ENCODE peak calls at places on chromosomes 3 and 15, in five cellular contexts. U, F, C, N and O are unnamed samples.

GRCh38 chr3:170709046-170709445 is 123.2 kb upstream of the SLC7A14 start:
- DNase-seq in C (no peak), F (no peak), N (peak; percentile 90), U (no peak), O (no peak)

GRCh38 chr15:65869954-65870871 is 922 bp downstream of the RAB11A start:
- DNase-seq in C (peak; percentile 42), U (peak; percentile 33), N (peak; percentile 61), F (no peak), O (peak; percentile 14)

GRCh38 chr3:138328341-138328740 is 1.3 kb downstream of the NME9 start:
- DNase-seq in N (peak; percentile 51), C (no peak), F (no peak), U (peak; percentile 60), O (no peak)

GRCh38 chr3:178140491-178140890 is 395.7 kb upstream of the KCNMB2 start:
- DNase-seq in F (no peak), N (peak; percentile 83), C (no peak), U (no peak), O (no peak)

GRCh38 chr3:24100694-24101402 is 155.8 kb downstream of the NR1D2 start:
- DNase-seq in C (no peak), U (no peak), F (no peak), N (peak; percentile 13), O (no peak)

GRCh38 chr3:2096196-2096595 is 2.5 kb upstream of the CNTN4 start:
- DNase-seq in N (no peak), U (no peak), F (no peak), C (no peak), O (no peak)

GRCh38 chr3:11671648-11672100 is 28.0 kb upstream of the VGLL4 start:
- DNase-seq in F (peak; percentile 8), C (no peak), N (no peak), U (no peak), O (no peak)

GRCh38 chr3:119145500-119146167 is at the start of gene TEX55:
- DNase-seq in N (peak; percentile 39), C (peak; percentile 65), F (peak; percentile 59), U (peak; percentile 15), O (no peak)

GRCh38 chr15:75069301-75069925 is 46.0 kb downstream of the PPCDC start:
- DNase-seq in U (no peak), C (no peak), N (no peak), F (no peak), O (no peak)

GRCh38 chr15:33071451-33071850 is 123.1 kb downstream of the FMN1 start:
- DNase-seq in U (no peak), N (no peak), C (no peak), F (no peak), O (no peak)

GRCh38 chr3:32577621-32578556 is 7.2 kb upstream of the DYNC1LI1 start:
- DNase-seq in C (no peak), N (peak; percentile 17), F (no peak), U (no peak), O (no peak)

GRCh38 chr3:100335137-100335833 is 728 bp downstream of the NIT2 start:
- DNase-seq in N (peak; percentile 18), F (no peak), U (no peak), C (peak; percentile 41), O (no peak)

DNA sequence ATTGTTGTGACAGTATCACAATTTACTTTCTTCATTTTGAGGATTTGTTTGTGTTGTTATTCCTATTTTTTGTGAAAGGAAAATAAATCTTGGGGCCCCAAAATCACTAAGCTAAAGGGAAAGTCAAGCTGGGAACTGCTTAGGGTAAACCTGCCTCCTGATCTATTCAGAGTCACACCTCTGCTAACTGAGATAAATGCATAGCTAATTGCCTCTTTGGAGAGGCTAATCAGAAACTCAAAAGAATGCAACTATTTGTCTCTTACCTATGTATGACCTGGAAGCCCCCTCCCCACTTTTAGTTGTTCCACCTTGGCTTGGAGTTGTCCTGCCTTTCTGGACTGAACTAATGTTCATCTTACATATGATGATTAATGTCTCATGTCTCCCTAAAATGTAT is 523.1 kb upstream of the GOLIM4 start:
- DNase-seq in U (no peak), F (no peak), N (no peak), C (no peak), O (no peak)
- H3K27ac ChIP-seq in U (no peak overlapping the region), F (peak overlapping the region; percentile 18), N (no peak overlapping the region), C (no peak overlapping the region), O (no peak overlapping the region)

DNA sequence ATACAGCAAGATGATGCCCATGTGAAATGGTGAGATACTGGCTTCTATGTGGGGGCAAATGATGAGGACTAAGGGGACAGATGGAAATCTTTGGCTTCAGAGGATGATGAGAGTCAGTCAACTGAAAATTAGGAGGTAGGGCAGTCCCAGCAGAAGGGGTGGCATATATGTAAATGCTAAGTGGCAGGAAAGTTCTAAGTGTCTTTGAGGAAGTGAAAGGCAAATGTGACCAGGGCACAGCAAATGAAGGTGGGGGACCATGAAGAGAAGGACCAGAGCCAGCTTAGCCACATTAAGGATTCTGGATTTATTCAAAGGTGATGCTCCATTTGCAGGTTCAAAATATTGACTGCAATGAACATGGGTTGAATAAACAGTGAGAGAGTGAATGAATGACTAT is 29.2 kb upstream of the LIMD1 start:
- DNase-seq in C (no peak), N (no peak), F (no peak), U (no peak), O (no peak)
- H2BK12ac ChIP-seq in C (no peak overlapping the region), N (no peak overlapping the region), F (no peak overlapping the region), U (no peak overlapping the region), O (no peak overlapping the region)

DNA sequence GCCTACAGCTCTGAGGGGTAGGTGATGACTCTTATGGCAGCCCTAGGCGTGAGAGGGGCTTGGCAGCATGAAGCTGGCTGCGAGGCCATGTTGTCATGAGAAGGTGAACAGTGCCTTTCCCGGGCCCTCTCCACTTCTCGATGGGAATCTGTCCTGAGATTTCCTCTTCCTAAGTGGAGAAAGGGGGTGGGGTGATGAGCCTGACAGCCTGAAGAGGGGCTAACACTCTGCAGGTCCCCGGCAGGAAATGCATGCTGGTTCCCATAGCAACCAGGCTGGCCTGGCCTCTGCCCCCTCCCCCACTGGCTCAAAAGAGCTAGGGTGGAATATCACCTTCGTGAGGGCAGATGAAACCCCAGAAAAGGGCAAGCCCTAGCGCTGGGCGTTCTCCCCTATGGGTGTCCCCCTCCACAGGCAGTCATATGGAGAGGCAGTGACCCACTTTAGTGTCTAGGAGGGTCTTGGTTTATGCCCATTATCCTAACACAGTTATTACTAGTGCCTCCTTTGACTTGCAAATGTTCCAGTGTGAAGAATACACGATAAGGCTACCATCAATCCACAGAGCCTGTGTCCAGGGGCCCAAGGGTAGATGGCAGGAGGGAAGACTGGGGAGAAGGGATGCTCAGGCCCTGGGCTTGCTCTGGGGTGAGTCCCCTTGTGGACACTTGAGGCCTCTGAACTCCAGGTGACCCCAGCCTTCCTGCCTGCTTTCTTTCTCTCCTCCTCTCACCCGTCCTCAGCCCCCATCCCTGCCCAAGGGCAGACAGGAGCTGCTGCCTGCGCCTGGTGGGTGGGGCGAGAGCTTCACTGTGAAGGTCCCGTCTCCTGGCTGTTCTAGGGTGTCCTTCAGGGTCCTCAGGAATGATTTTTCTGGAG is 13.2 kb downstream of the EPHB3 start:
- DNase-seq in N (peak; percentile 89), U (no peak), F (peak; percentile 82), C (peak; percentile 87), O (no peak)
- H3K27ac ChIP-seq in N (no peak overlapping the region), U (peak overlapping the region; percentile 29), F (no peak overlapping the region), C (no peak overlapping the region), O (no peak overlapping the region)

DNA sequence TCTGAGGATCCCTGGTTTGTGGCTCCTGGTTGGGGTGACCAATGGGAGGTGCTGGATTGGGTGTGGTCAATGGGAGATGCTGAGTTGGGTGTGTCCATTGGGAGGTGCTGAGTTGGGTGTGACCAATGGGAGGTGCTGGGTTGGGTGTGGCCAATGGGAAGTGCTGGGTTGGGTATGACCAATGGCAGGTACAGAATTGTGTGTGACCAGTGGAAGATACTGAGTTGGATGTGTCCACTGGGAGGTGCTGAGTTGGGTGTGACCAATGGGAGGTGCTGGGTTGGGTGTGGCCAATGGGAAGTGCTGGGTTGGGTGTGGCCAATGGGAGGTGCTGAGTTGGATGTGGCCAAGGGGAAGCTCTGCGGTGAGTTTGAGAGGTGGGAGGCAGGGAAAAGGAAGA is 250.0 kb upstream of the PROK2 start:
- DNase-seq in U (no peak), N (no peak), C (no peak), F (no peak), O (no peak)
- H2BK12ac ChIP-seq in U (no peak overlapping the region), N (no peak overlapping the region), C (no peak overlapping the region), F (no peak overlapping the region), O (peak overlapping the region; percentile 26)

GRCh38 chr15:29815000-29815704 is 7.1 kb downstream of the TJP1 start:
- DNase-seq in U (peak; percentile 18), N (peak; percentile 56), C (no peak), F (no peak), O (no peak)

GRCh38 chr15:29819979-29820801 is 2.1 kb downstream of the TJP1 start:
- DNase-seq in C (no peak), F (no peak), N (no peak), U (no peak), O (no peak)

GRCh38 chr15:29820802-29821160 is 1.5 kb downstream of the TJP1 start:
- DNase-seq in C (no peak), N (no peak), F (no peak), U (no peak), O (no peak)

GRCh38 chr15:29815705-29816042 is 6.6 kb downstream of the TJP1 start:
- DNase-seq in C (no peak), F (no peak), N (no peak), U (no peak), O (no peak)

DNA sequence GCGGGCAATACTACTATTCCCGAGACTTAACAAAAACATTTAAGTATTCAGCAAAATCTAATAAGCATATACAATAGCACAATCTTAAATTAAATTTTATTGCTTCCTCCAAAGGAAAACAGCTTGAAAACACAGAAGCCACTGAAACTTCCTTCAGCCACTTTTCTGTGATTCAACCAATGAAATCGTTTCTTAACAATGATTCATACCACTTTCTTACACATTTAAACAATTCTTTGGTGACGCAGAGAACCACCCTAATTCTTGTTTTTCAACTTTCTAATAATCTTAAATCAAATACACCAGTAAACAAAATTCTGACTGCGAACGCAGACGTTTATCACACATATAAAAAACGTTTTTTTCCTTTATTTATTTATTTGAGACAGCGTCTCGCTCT is 4.1 kb downstream of the TJP1 start:
- DNase-seq in F (no peak), N (no peak), U (no peak), C (no peak), O (no peak)
- H3K27ac ChIP-seq in F (no peak overlapping the region), N (no peak overlapping the region), U (no peak overlapping the region), C (no peak overlapping the region), O (no peak overlapping the region)

GRCh38 chr3:147215660-147216059 is 190.7 kb downstream of the ZIC4 start:
- DNase-seq in N (no peak), F (no peak), U (no peak), C (no peak), O (no peak)
- H2BK12ac ChIP-seq in N (no peak overlapping the region), F (no peak overlapping the region), U (no peak overlapping the region), C (no peak overlapping the region), O (no peak overlapping the region)